ENCODE peak calls at places on chromosome 21, in four cellular contexts. I is mesendoderm, T is H1, O is GM06990. A is an unnamed sample.

GRCh38 chr21:15434185-15434905 is 295.4 kb upstream of the USP25 start:
- DNase-seq in I (no peak), T (no peak), O (no peak), A (no peak)

GRCh38 chr21:18164933-18165332 is 79.7 kb upstream of the CHODL start:
- DNase-seq in I (peak), T (no peak), O (no peak), A (no peak)

GRCh38 chr21:26842300-26842699 is 2.9 kb downstream of the ADAMTS1 start:
- DNase-seq in I (no peak), T (no peak), O (no peak), A (no peak)

GRCh38 chr21:46125846-46126301 is 28.0 kb downstream of the COL6A2 start:
- DNase-seq in I (no peak), T (no peak), O (no peak), A (peak)

GRCh38 chr21:23131177-23131576 is 2133.0 kb downstream of the NCAM2 start:
- DNase-seq in I (peak), T (no peak), O (no peak), A (no peak)

GRCh38 chr21:38664315-38664714 is 141.4 kb upstream of the ETS2 start:
- DNase-seq in I (peak), T (no peak), O (no peak), A (peak)

GRCh38 chr21:37017951-37018679 is 11.6 kb downstream of the RIPPLY3 start:
- DNase-seq in I (no peak), T (no peak), O (no peak), A (no peak)

GRCh38 chr21:38067086-38067739 is 151.0 kb upstream of the KCNJ6 start:
- DNase-seq in I (no peak), T (no peak), O (no peak), A (no peak)

GRCh38 chr21:36891692-36892091 is 74.8 kb downstream of the HLCS start:
- DNase-seq in I (peak), T (no peak), O (no peak), A (no peak)

GRCh38 chr21:18335651-18336050 is 67.9 kb downstream of the TMPRSS15 start:
- DNase-seq in I (no peak), T (no peak), O (no peak), A (no peak)

GRCh38 chr21:39353295-39353694 is 4.4 kb upstream of the HMGN1 start:
- DNase-seq in I (no peak), T (no peak), O (no peak), A (no peak)

GRCh38 chr21:38933731-38934130 is 128.0 kb downstream of the ETS2 start:
- DNase-seq in I (no peak), T (no peak), O (no peak), A (no peak)

GRCh38 chr21:24594082-24594481 is 1013.2 kb downstream of the MRPL39 start:
- DNase-seq in I (peak), T (peak), O (no peak), A (peak)

GRCh38 chr21:40793057-40793456 is 53.9 kb downstream of the DSCAM start:
- DNase-seq in I (no peak), T (no peak), O (no peak), A (no peak)

GRCh38 chr21:36212513-36212780 is 55.8 kb downstream of the DOP1B start:
- DNase-seq in I (no peak), T (no peak), O (no peak), A (no peak)

GRCh38 chr21:27722095-27722494 is 755.2 kb upstream of the ADAMTS5 start:
- DNase-seq in I (peak), T (no peak), O (no peak), A (peak)

GRCh38 chr21:43848771-43849170 is 16.3 kb upstream of the AGPAT3 start:
- DNase-seq in I (no peak), T (no peak), O (no peak), A (no peak)

GRCh38 chr21:20698585-20698984 is 299.6 kb upstream of the NCAM2 start:
- DNase-seq in I (peak), T (no peak), O (no peak), A (no peak)

GRCh38 chr21:26761174-26761915 is 83.9 kb downstream of the ADAMTS1 start:
- DNase-seq in I (peak), T (no peak), O (no peak), A (no peak)

GRCh38 chr21:35294231-35294898 is 245.3 kb upstream of the RUNX1 start:
- DNase-seq in I (peak), T (no peak), O (no peak), A (peak)

GRCh38 chr21:36698160-36699025 is 522 bp upstream of the SIM2 start:
- DNase-seq in I (peak), T (no peak), O (no peak), A (peak)

GRCh38 chr21:43207043-43207315 is 38.2 kb downstream of the CRYAA start:
- DNase-seq in I (no peak), T (no peak), O (no peak), A (peak)

GRCh38 chr21:36422279-36423098 is 37.3 kb downstream of the CHAF1B start:
- DNase-seq in I (peak), T (peak), O (peak), A (peak)

GRCh38 chr21:36188081-36188681 is 31.6 kb downstream of the DOP1B start:
- DNase-seq in I (no peak), T (no peak), O (no peak), A (no peak)

DNA sequence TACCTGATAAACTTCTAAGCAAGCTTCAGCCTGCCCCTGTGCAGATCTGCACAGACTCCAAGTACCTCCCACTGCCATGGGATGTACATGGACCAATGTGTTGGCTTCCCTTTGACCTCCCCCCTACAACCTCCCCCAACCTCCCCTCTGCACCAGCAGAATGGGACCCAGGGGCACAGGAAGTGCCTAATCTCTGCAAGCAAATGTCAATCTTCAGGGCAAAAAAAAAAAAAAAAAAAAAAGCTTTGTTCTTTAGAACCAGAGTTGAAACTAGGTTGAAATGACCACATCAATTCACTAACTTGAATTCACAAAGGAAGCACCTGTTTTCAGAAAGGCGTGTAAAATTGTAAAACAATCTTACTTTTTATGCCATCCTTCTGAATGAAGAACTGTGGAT is 53.9 kb upstream of the TIAM1 start:
- DNase-seq in I (peak), T (no peak), O (no peak), A (peak)
- H3K4me3 ChIP-seq in I (no peak), T (no peak), O (no peak), A (no peak)

DNA sequence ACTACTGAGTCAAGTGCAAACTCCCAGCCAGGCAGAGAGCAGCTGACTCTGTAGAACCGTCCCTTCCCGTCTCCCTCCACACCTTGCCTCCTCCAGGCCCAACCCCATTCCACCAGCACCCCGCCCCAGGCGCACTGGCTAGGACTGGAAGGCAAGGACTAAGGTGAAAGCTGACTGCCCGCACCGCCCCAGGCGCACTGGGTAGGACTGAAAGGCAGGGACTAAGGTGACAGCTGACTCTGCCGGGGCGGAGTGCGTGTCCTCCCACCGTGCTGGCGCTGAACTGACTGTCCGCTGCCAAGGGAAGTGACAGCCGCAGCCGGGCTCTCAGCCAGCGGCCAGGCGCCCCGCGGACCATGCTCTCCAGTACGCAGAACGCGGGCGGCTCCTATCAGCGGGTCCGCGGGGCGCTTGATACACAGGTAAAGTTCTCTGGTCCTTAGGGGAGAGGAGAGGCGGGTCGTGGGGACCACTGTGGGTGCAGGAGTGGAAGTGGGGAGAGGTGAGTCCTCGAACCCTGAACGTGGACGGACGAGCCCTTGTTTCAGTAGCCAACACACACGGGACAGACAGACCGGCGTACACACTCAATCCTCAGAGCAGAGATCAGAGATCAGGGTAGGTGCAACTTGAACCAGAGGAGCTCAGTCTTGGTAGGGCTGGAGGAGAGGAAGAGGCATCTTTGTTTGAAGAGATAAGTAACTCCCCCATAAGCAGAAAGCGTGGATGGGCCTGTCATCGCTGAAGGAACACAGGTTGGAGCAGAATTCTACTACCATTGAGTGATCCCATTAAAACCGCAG is 58.0 kb downstream of the RBM11 start:
- DNase-seq in I (peak), T (no peak), O (no peak), A (peak)
- H3K4me3 ChIP-seq in I (no peak), T (peak), O (no peak), A (no peak)

DNA sequence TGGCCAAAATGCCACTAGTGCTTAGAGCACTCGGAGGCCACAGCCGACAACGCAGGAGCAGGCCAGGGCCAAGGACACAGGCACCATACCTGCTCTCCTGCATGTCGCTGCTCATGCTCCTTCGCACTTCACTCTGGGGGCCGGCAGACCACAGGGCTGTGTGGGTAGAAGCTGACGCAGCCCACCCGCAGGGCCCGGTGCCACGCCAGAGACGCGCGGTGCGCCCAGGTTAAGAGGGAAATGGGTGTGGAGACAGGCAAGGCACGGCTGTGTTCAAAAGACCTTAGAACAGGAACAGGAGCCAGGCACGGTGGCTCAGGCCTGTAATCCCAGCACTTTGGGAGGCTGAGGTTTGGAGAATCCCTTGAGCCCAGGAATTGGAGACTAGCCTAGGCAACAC is 13.6 kb upstream of the PRDM15 start:
- DNase-seq in I (no peak), T (no peak), O (no peak), A (no peak)
- H3K4me3 ChIP-seq in I (no peak), T (no peak), O (no peak), A (no peak)

GRCh38 chr21:29105218-29105617 is 25.2 kb upstream of the MAP3K7CL start:
- DNase-seq in I (peak), T (no peak), O (no peak), A (no peak)

GRCh38 chr21:29102791-29103257 is 27.6 kb upstream of the MAP3K7CL start:
- DNase-seq in I (no peak), T (no peak), O (no peak), A (no peak)

GRCh38 chr21:29104239-29104708 is 26.2 kb upstream of the MAP3K7CL start:
- DNase-seq in I (no peak), T (no peak), O (no peak), A (no peak)
- H3K4me3 ChIP-seq in I (no peak), T (no peak), O (no peak), A (no peak)

GRCh38 chr21:44907225-44907965 is 13.3 kb downstream of the ITGB2 start:
- DNase-seq in I (peak), T (no peak), O (no peak), A (peak)
- H3K4me3 ChIP-seq in I (no peak), T (no peak), O (no peak), A (no peak)

GRCh38 chr21:16587671-16588379 is 858.0 kb downstream of the USP25 start:
- DNase-seq in I (no peak), T (no peak), O (no peak), A (peak)

GRCh38 chr21:16589499-16589898 is 859.7 kb downstream of the USP25 start:
- DNase-seq in I (no peak), T (no peak), O (no peak), A (no peak)

GRCh38 chr21:16589046-16589445 is 859.3 kb downstream of the USP25 start:
- DNase-seq in I (no peak), T (no peak), O (no peak), A (no peak)

GRCh38 chr21:16587141-16587570 is 857.4 kb downstream of the USP25 start:
- DNase-seq in I (peak), T (no peak), O (no peak), A (peak)

GRCh38 chr21:16588433-16588860 is 858.7 kb downstream of the USP25 start:
- DNase-seq in I (peak), T (no peak), O (no peak), A (peak)
- H3K4me3 ChIP-seq in I (no peak), T (peak), O (no peak), A (peak)

DNA sequence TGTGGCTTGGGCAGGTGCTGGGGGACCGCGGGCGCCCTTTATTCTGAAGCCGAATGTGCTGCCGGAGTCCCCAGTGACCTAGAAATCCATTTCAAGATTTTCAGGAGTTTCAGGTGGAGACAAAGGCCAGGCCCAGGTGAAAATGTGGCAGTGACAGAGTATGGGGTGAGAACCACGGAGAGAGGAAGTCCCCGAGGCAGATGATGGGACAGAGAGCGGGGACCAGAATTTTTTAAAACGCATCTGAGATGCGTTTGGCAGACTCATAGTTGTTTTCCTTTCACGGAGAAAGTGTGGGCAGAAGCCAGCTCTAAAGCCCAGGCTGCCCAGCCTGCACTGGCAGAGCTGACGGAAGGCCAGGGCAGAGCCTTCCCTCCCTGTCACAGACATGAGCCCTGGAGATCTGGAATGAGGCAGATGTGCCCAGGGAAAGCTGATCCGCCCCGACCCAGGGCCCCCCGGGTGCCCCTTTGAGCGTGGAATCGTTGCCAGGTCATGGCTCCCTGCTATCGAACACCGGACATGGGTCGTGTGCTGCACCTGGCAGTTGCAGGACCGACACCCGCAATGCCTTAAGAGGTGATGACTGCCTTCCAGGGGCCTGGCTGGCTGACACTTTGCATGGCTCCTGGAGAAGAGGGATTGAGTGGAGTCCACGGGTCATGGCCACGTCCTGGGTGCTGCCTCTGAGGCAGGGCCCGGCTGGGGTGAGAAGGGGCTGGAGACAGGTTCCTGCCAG is 6.5 kb upstream of the SLX9 start:
- DNase-seq in I (no peak), T (no peak), O (no peak), A (no peak)
- H3K4me3 ChIP-seq in I (no peak), T (no peak), O (peak), A (no peak)

GRCh38 chr21:33380483-33380998 is 22.7 kb upstream of the IFNGR2 start:
- DNase-seq in I (peak), T (peak), O (peak), A (peak)
- H3K4me3 ChIP-seq in I (no peak), T (no peak), O (no peak), A (no peak)